ENCODE peak calls at places on chromosomes 4 and X, in five cellular contexts. G is mammary epithelial cell, Y is upper lobe of right lung, V is neural progenitor cell, U is ovary. F is an unnamed sample.

GRCh38 chrX:111270339-111270738 is at the start of gene CAPN6:
- DNase-seq in G (peak; percentile 55), Y (peak; percentile 50), V (peak; percentile 77), U (peak; percentile 28), F (peak; percentile 65)

GRCh38 chrX:45628041-45628440 is 427.4 kb upstream of the DIPK2B start:
- DNase-seq in G (no peak), Y (no peak), V (no peak), U (no peak), F (no peak)

GRCh38 chr4:123300222-123300621 is 96.4 kb upstream of the SPRY1 start:
- DNase-seq in G (no peak), Y (no peak), V (no peak), U (no peak), F (no peak)

GRCh38 chr4:85113706-85114105 is 147.2 kb upstream of the WDFY3 start:
- DNase-seq in G (no peak), Y (no peak), V (no peak), U (no peak), F (peak; percentile 93)

GRCh38 chr4:68465058-68465457 is 17.8 kb downstream of the TMPRSS11E start:
- DNase-seq in G (peak; percentile 64), Y (no peak), V (no peak), U (no peak), F (no peak)

GRCh38 chr4:176882201-176882600 is 89.5 kb upstream of the VEGFC start:
- DNase-seq in G (no peak), Y (no peak), V (no peak), U (no peak), F (no peak)

GRCh38 chr4:188783606-188784157 is 644.4 kb downstream of the TRIML1 start:
- DNase-seq in G (no peak), Y (no peak), V (no peak), U (no peak), F (no peak)

GRCh38 chrX:22686138-22686541 is 313.6 kb upstream of the DDX53 start:
- DNase-seq in G (no peak), Y (no peak), V (no peak), U (peak; percentile 9), F (peak; percentile 15)

GRCh38 chr4:2193321-2193720 is 48.6 kb downstream of the HAUS3 start:
- DNase-seq in G (no peak), Y (no peak), V (no peak), U (no peak), F (no peak)

GRCh38 chr4:146342600-146343192 is 128.4 kb downstream of the REELD1 start:
- DNase-seq in G (no peak), Y (no peak), V (peak; percentile 34), U (no peak), F (peak; percentile 5)

GRCh38 chr4:122826596-122827257 is at the start of gene FGF2:
- DNase-seq in G (peak; percentile 33), Y (peak; percentile 69), V (peak; percentile 88), U (peak; percentile 84), F (peak; percentile 73)

GRCh38 chrX:9885150-9885549 is 82.0 kb upstream of the CLDN34 start:
- DNase-seq in G (no peak), Y (peak; percentile 80), V (peak; percentile 62), U (peak; percentile 62), F (peak; percentile 55)

GRCh38 chrX:46601283-46601682 is 27.7 kb downstream of the CHST7 start:
- DNase-seq in G (no peak), Y (no peak), V (no peak), U (no peak), F (no peak)

GRCh38 chr4:6076391-6076790 is 58.2 kb upstream of the C4orf50 start:
- DNase-seq in G (no peak), Y (no peak), V (no peak), U (no peak), F (no peak)

GRCh38 chrX:41796577-41796976 is 72.6 kb downstream of the GPR82 start:
- DNase-seq in G (no peak), Y (no peak), V (no peak), U (no peak), F (no peak)

GRCh38 chr4:57655342-57655741 is 545.2 kb upstream of the IGFBP7 start:
- DNase-seq in G (no peak), Y (no peak), V (no peak), U (no peak), F (no peak)

GRCh38 chr4:15636818-15637217 is 18.3 kb downstream of the FBXL5 start:
- DNase-seq in G (peak; percentile 56), Y (no peak), V (no peak), U (no peak), F (no peak)

GRCh38 chrX:57368158-57368557 is 81.7 kb downstream of the FAAH2 start:
- DNase-seq in G (no peak), Y (no peak), V (no peak), U (no peak), F (peak; percentile 4)

GRCh38 chr4:53120801-53121200 is 245.1 kb downstream of the SCFD2 start:
- DNase-seq in G (no peak), Y (no peak), V (no peak), U (no peak), F (no peak)

GRCh38 chr4:156169011-156169410 is 215.3 kb upstream of the CTSO start:
- DNase-seq in G (peak; percentile 80), Y (no peak), V (peak; percentile 70), U (peak; percentile 39), F (peak; percentile 35)

GRCh38 chr4:1369091-1369450 is 22.1 kb downstream of the UVSSA start:
- DNase-seq in G (no peak), Y (peak; percentile 59), V (no peak), U (no peak), F (no peak)

GRCh38 chr4:42371306-42372063 is 25.8 kb upstream of the SHISA3 start:
- DNase-seq in G (peak; percentile 9), Y (no peak), V (peak; percentile 29), U (no peak), F (peak; percentile 42)

GRCh38 chr4:180189639-180190038 is 2053.6 kb upstream of the TENM3 start:
- DNase-seq in G (no peak), Y (no peak), V (no peak), U (no peak), F (no peak)

GRCh38 chr4:151395873-151396272 is 13.1 kb upstream of the FHIP1A start:
- DNase-seq in G (no peak), Y (no peak), V (no peak), U (no peak), F (no peak)

GRCh38 chr4:43369036-43369594 is 476.6 kb downstream of the GRXCR1 start:
- DNase-seq in G (no peak), Y (no peak), V (no peak), U (no peak), F (no peak)

GRCh38 chrX:52598886-52599285 is 55.8 kb downstream of the SSX7 start:
- DNase-seq in G (no peak), Y (no peak), V (no peak), U (no peak), F (no peak)

GRCh38 chr4:76747613-76748012 is 150.3 kb downstream of the SOWAHB start:
- DNase-seq in G (no peak), Y (no peak), V (no peak), U (no peak), F (no peak)

GRCh38 chr4:159051245-159052071 is 51.4 kb upstream of the RAPGEF2 start:
- DNase-seq in G (no peak), Y (no peak), V (no peak), U (no peak), F (no peak)

GRCh38 chrX:67604979-67605703 is 61.3 kb downstream of the AR start:
- DNase-seq in G (peak; percentile 40), Y (no peak), V (no peak), U (no peak), F (peak; percentile 77)

GRCh38 chr4:169417629-169418282 is 147.0 kb upstream of the SH3RF1 start:
- DNase-seq in G (no peak), Y (no peak), V (no peak), U (no peak), F (no peak)

DNA sequence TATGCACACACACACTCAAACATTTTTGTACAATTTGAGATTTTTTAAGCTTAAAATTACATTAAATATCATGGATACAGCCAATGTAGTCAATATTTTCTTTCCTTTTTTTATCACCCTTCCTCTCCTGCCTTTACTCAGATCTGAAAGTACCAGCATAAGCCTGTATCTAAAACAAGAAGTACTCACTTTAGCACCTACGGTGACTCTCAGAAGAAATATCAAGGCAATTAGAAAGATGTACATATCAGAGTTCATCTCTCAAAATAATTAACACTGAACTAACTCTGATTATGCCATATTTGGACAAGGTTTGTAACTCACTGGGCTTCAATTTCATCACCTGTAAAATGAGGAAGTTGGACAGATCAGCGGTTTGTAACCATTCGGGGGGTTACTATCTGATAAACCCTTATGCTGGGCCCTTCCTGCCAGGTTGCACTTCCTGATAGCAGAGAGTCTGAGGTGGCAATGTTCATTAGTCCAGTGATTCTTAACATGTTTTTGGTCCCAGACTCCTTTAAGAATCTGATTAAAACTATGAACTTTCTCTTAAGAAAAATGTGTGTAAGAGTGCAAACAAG is 5.7 kb upstream of the GPR174 start:
- DNase-seq in G (no peak), Y (no peak), V (no peak), U (no peak), F (no peak)
- H3K4me3 ChIP-seq in G (no peak overlapping the region), Y (no peak overlapping the region), V (no peak overlapping the region), U (no peak overlapping the region), F (no peak overlapping the region)

DNA sequence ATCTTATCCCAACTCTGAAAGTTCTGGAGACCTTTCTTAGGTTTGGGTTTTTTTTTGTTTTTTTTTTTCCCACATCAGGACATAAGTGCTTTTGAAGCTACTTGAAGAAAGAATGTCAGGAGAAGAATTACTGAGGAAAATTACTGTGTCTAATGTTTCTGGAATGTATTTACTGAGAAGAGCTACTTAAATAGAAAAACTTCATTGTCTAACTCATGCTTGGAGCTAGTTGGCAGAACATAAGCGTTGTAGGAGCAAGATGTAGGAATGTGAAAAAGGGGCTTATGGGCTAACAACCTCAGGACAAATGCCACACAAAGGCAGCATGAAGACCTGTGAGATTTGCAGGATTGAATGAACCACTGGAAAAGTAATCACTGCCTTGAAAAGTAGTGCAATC is 166.6 kb upstream of the GLRA2 start:
- DNase-seq in G (no peak), Y (no peak), V (no peak), U (no peak), F (no peak)
- H3K27ac ChIP-seq in G (no peak overlapping the region), Y (no peak overlapping the region), V (no peak overlapping the region), U (no peak overlapping the region), F (no peak overlapping the region)

GRCh38 chr4:70992354-70992753 is 1.1 kb upstream of the DCK start:
- DNase-seq in G (peak; percentile 22), Y (no peak), V (peak; percentile 45), U (no peak), F (peak; percentile 20)
- H3K4me3 ChIP-seq in G (peak overlapping the region; percentile 81), Y (peak overlapping the region; percentile 62), V (peak overlapping the region; percentile 85), U (no peak overlapping the region), F (peak overlapping the region; percentile 79)

DNA sequence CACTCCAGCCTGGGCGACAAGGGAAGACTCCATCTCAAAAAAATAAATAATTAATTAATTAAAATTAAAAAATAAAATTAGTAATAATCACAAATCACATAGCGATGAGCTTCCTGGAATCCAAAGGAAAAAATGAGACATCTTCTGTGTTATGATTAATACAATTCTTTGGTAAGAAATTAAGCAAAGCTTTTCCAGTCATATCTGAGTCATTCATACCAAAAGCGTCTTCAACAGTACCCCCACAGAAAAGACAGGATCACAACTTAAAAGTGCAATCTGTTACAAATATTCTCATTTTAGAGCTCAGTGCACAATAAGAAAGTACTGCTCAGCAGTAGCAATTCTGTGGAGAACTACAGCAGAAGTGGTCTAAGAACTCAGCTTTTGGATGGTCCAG is 168.5 kb upstream of the MXRA5 start:
- DNase-seq in G (peak; percentile 16), Y (no peak), V (no peak), U (no peak), F (no peak)
- H3K27ac ChIP-seq in G (no peak overlapping the region), Y (no peak overlapping the region), V (no peak overlapping the region), U (no peak overlapping the region), F (no peak overlapping the region)

F was measured in SJCRH30.